ENCODE peak calls at places on chromosomes 1 and 21, in ten cellular contexts. One of them, this sample, is unnamed.

GRCh38 chr1:59057211-59057694 is 239.6 kb upstream of the FGGY start:
- DNase-seq in activated gamma-delta T cell treated with Interleukin-2 at 50 U/mL for 16 hours: no peak
- DNase-seq in D341Med: no peak
- DNase-seq in LoVo: no peak
- DNase-seq in NCI-H69: peak; percentile 31
- DNase-seq in heart left ventricle: peak; percentile 81
- DNase-seq in left lung: peak; percentile 68
- DNase-seq in stromal cell of bone marrow: peak; percentile 99
- DNase-seq in naive thymus-derived CD8-positive, alpha-beta T cell: no peak
- DNase-seq in NCI-H1092: no peak
- DNase-seq in this sample: no peak

GRCh38 chr1:36091698-36092097 is 3.0 kb downstream of the ADPRS start:
- DNase-seq in stromal cell of bone marrow: no peak
- DNase-seq in D341Med: no peak
- DNase-seq in heart left ventricle: no peak
- DNase-seq in activated gamma-delta T cell treated with Interleukin-2 at 50 U/mL for 16 hours: no peak
- DNase-seq in NCI-H69: no peak
- DNase-seq in NCI-H1092: no peak
- DNase-seq in naive thymus-derived CD8-positive, alpha-beta T cell: no peak
- DNase-seq in LoVo: no peak
- DNase-seq in left lung: no peak
- DNase-seq in this sample: no peak

GRCh38 chr1:52523376-52523775 is 29.5 kb downstream of the TUT4 start:
- DNase-seq in LoVo: no peak
- DNase-seq in activated gamma-delta T cell treated with Interleukin-2 at 50 U/mL for 16 hours: no peak
- DNase-seq in stromal cell of bone marrow: no peak
- DNase-seq in NCI-H69: no peak
- DNase-seq in left lung: no peak
- DNase-seq in D341Med: no peak
- DNase-seq in NCI-H1092: no peak
- DNase-seq in naive thymus-derived CD8-positive, alpha-beta T cell: no peak
- DNase-seq in heart left ventricle: no peak
- DNase-seq in this sample: no peak

GRCh38 chr1:95953005-95953404 is 719.0 kb downstream of the RWDD3 start:
- DNase-seq in activated gamma-delta T cell treated with Interleukin-2 at 50 U/mL for 16 hours: no peak
- DNase-seq in naive thymus-derived CD8-positive, alpha-beta T cell: no peak
- DNase-seq in NCI-H1092: peak; percentile 31
- DNase-seq in left lung: no peak
- DNase-seq in LoVo: no peak
- DNase-seq in stromal cell of bone marrow: no peak
- DNase-seq in NCI-H69: peak; percentile 59
- DNase-seq in D341Med: peak; percentile 34
- DNase-seq in heart left ventricle: no peak
- DNase-seq in this sample: peak; percentile 56

GRCh38 chr1:37922767-37923550 is 23.9 kb downstream of the INPP5B start:
- DNase-seq in heart left ventricle: no peak
- DNase-seq in D341Med: no peak
- DNase-seq in stromal cell of bone marrow: no peak
- DNase-seq in activated gamma-delta T cell treated with Interleukin-2 at 50 U/mL for 16 hours: peak; percentile 41
- DNase-seq in LoVo: no peak
- DNase-seq in left lung: no peak
- DNase-seq in naive thymus-derived CD8-positive, alpha-beta T cell: no peak
- DNase-seq in NCI-H1092: no peak
- DNase-seq in NCI-H69: no peak
- DNase-seq in this sample: no peak

GRCh38 chr1:177981186-177981585 is 11.3 kb upstream of the SEC16B start:
- DNase-seq in activated gamma-delta T cell treated with Interleukin-2 at 50 U/mL for 16 hours: no peak
- DNase-seq in D341Med: no peak
- DNase-seq in NCI-H69: peak; percentile 61
- DNase-seq in naive thymus-derived CD8-positive, alpha-beta T cell: no peak
- DNase-seq in left lung: no peak
- DNase-seq in NCI-H1092: no peak
- DNase-seq in LoVo: no peak
- DNase-seq in heart left ventricle: no peak
- DNase-seq in stromal cell of bone marrow: no peak
- DNase-seq in this sample: no peak

GRCh38 chr21:35508389-35508888 is 459.3 kb upstream of the RUNX1 start:
- DNase-seq in NCI-H1092: no peak
- DNase-seq in naive thymus-derived CD8-positive, alpha-beta T cell: no peak
- DNase-seq in left lung: peak; percentile 85
- DNase-seq in D341Med: no peak
- DNase-seq in LoVo: peak; percentile 16
- DNase-seq in NCI-H69: peak; percentile 55
- DNase-seq in activated gamma-delta T cell treated with Interleukin-2 at 50 U/mL for 16 hours: no peak
- DNase-seq in heart left ventricle: peak; percentile 53
- DNase-seq in stromal cell of bone marrow: peak; percentile 82
- DNase-seq in this sample: peak; percentile 74

GRCh38 chr1:83559090-83559489 is 439.8 kb downstream of the TTLL7 start:
- DNase-seq in heart left ventricle: no peak
- DNase-seq in activated gamma-delta T cell treated with Interleukin-2 at 50 U/mL for 16 hours: no peak
- DNase-seq in naive thymus-derived CD8-positive, alpha-beta T cell: no peak
- DNase-seq in LoVo: no peak
- DNase-seq in stromal cell of bone marrow: no peak
- DNase-seq in D341Med: no peak
- DNase-seq in left lung: no peak
- DNase-seq in NCI-H1092: no peak
- DNase-seq in NCI-H69: no peak
- DNase-seq in this sample: no peak

GRCh38 chr1:223776075-223776814 is 63.9 kb downstream of the CAPN2 start:
- DNase-seq in left lung: no peak
- DNase-seq in naive thymus-derived CD8-positive, alpha-beta T cell: no peak
- DNase-seq in NCI-H69: no peak
- DNase-seq in heart left ventricle: no peak
- DNase-seq in D341Med: no peak
- DNase-seq in stromal cell of bone marrow: peak; percentile 31
- DNase-seq in LoVo: peak; percentile 34
- DNase-seq in activated gamma-delta T cell treated with Interleukin-2 at 50 U/mL for 16 hours: peak; percentile 17
- DNase-seq in NCI-H1092: no peak
- DNase-seq in this sample: no peak

GRCh38 chr1:159068877-159069276 is 7.7 kb downstream of the AIM2 start:
- DNase-seq in D341Med: no peak
- DNase-seq in stromal cell of bone marrow: peak; percentile 30
- DNase-seq in NCI-H1092: no peak
- DNase-seq in naive thymus-derived CD8-positive, alpha-beta T cell: no peak
- DNase-seq in NCI-H69: no peak
- DNase-seq in activated gamma-delta T cell treated with Interleukin-2 at 50 U/mL for 16 hours: no peak
- DNase-seq in left lung: no peak
- DNase-seq in heart left ventricle: no peak
- DNase-seq in LoVo: no peak
- DNase-seq in this sample: no peak

GRCh38 chr1:235011599-235012435 is 116.8 kb downstream of the TOMM20 start:
- DNase-seq in D341Med: no peak
- DNase-seq in activated gamma-delta T cell treated with Interleukin-2 at 50 U/mL for 16 hours: peak; percentile 92
- DNase-seq in NCI-H69: peak; percentile 29
- DNase-seq in NCI-H1092: no peak
- DNase-seq in heart left ventricle: peak; percentile 72
- DNase-seq in left lung: peak; percentile 84
- DNase-seq in LoVo: peak; percentile 78
- DNase-seq in stromal cell of bone marrow: peak; percentile 96
- DNase-seq in naive thymus-derived CD8-positive, alpha-beta T cell: peak; percentile 67
- DNase-seq in this sample: no peak

GRCh38 chr1:48823161-48823560 is 46.5 kb upstream of the BEND5 start:
- DNase-seq in left lung: peak; percentile 38
- DNase-seq in naive thymus-derived CD8-positive, alpha-beta T cell: no peak
- DNase-seq in LoVo: no peak
- DNase-seq in stromal cell of bone marrow: no peak
- DNase-seq in heart left ventricle: peak; percentile 11
- DNase-seq in NCI-H1092: peak; percentile 23
- DNase-seq in D341Med: no peak
- DNase-seq in NCI-H69: peak; percentile 88
- DNase-seq in activated gamma-delta T cell treated with Interleukin-2 at 50 U/mL for 16 hours: no peak
- DNase-seq in this sample: no peak

GRCh38 chr1:192879416-192879815 is 70.6 kb downstream of the RGS2 start:
- DNase-seq in left lung: no peak
- DNase-seq in LoVo: no peak
- DNase-seq in NCI-H1092: no peak
- DNase-seq in activated gamma-delta T cell treated with Interleukin-2 at 50 U/mL for 16 hours: no peak
- DNase-seq in NCI-H69: no peak
- DNase-seq in D341Med: no peak
- DNase-seq in heart left ventricle: no peak
- DNase-seq in stromal cell of bone marrow: no peak
- DNase-seq in naive thymus-derived CD8-positive, alpha-beta T cell: no peak
- DNase-seq in this sample: no peak

GRCh38 chr1:112954945-112955677 is 885 bp downstream of the SLC16A1 start:
- DNase-seq in naive thymus-derived CD8-positive, alpha-beta T cell: peak; percentile 12
- DNase-seq in NCI-H1092: peak; percentile 30
- DNase-seq in D341Med: peak; percentile 70
- DNase-seq in heart left ventricle: peak; percentile 56
- DNase-seq in activated gamma-delta T cell treated with Interleukin-2 at 50 U/mL for 16 hours: peak; percentile 43
- DNase-seq in LoVo: peak; percentile 74
- DNase-seq in stromal cell of bone marrow: no peak
- DNase-seq in left lung: peak; percentile 54
- DNase-seq in NCI-H69: peak; percentile 77
- DNase-seq in this sample: peak; percentile 72

GRCh38 chr1:72412286-72412685 is 129.9 kb upstream of the NEGR1 start:
- DNase-seq in left lung: no peak
- DNase-seq in NCI-H1092: no peak
- DNase-seq in D341Med: no peak
- DNase-seq in naive thymus-derived CD8-positive, alpha-beta T cell: no peak
- DNase-seq in stromal cell of bone marrow: no peak
- DNase-seq in LoVo: no peak
- DNase-seq in NCI-H69: no peak
- DNase-seq in heart left ventricle: no peak
- DNase-seq in activated gamma-delta T cell treated with Interleukin-2 at 50 U/mL for 16 hours: no peak
- DNase-seq in this sample: no peak

GRCh38 chr1:161044535-161044907 is 1.3 kb downstream of the USF1 start:
- DNase-seq in D341Med: no peak
- DNase-seq in NCI-H1092: no peak
- DNase-seq in NCI-H69: no peak
- DNase-seq in stromal cell of bone marrow: no peak
- DNase-seq in heart left ventricle: no peak
- DNase-seq in left lung: no peak
- DNase-seq in activated gamma-delta T cell treated with Interleukin-2 at 50 U/mL for 16 hours: no peak
- DNase-seq in LoVo: no peak
- DNase-seq in naive thymus-derived CD8-positive, alpha-beta T cell: no peak
- DNase-seq in this sample: no peak

GRCh38 chr1:196372896-196373536 is 235.2 kb downstream of the KCNT2 start:
- DNase-seq in NCI-H69: peak; percentile 53
- DNase-seq in heart left ventricle: no peak
- DNase-seq in LoVo: peak; percentile 39
- DNase-seq in activated gamma-delta T cell treated with Interleukin-2 at 50 U/mL for 16 hours: no peak
- DNase-seq in D341Med: peak; percentile 21
- DNase-seq in NCI-H1092: no peak
- DNase-seq in naive thymus-derived CD8-positive, alpha-beta T cell: no peak
- DNase-seq in left lung: no peak
- DNase-seq in stromal cell of bone marrow: no peak
- DNase-seq in this sample: peak; percentile 23

GRCh38 chr21:16708431-16708830 is 804.4 kb upstream of the CXADR start:
- DNase-seq in NCI-H1092: no peak
- DNase-seq in D341Med: no peak
- DNase-seq in activated gamma-delta T cell treated with Interleukin-2 at 50 U/mL for 16 hours: no peak
- DNase-seq in heart left ventricle: no peak
- DNase-seq in left lung: no peak
- DNase-seq in naive thymus-derived CD8-positive, alpha-beta T cell: no peak
- DNase-seq in stromal cell of bone marrow: no peak
- DNase-seq in LoVo: no peak
- DNase-seq in NCI-H69: no peak
- DNase-seq in this sample: no peak

GRCh38 chr1:24018611-24019580 is 38.8 kb upstream of the SRSF10 start:
- DNase-seq in naive thymus-derived CD8-positive, alpha-beta T cell: no peak
- DNase-seq in left lung: peak; percentile 90
- DNase-seq in activated gamma-delta T cell treated with Interleukin-2 at 50 U/mL for 16 hours: no peak
- DNase-seq in heart left ventricle: peak; percentile 98
- DNase-seq in NCI-H69: no peak
- DNase-seq in NCI-H1092: no peak
- DNase-seq in D341Med: no peak
- DNase-seq in stromal cell of bone marrow: peak; percentile 99
- DNase-seq in LoVo: peak; percentile 99
- DNase-seq in this sample: peak; percentile 10

GRCh38 chr1:108079550-108079949 is 114.6 kb upstream of the VAV3 start:
- DNase-seq in left lung: no peak
- DNase-seq in heart left ventricle: no peak
- DNase-seq in D341Med: no peak
- DNase-seq in stromal cell of bone marrow: no peak
- DNase-seq in NCI-H69: no peak
- DNase-seq in naive thymus-derived CD8-positive, alpha-beta T cell: peak; percentile 15
- DNase-seq in NCI-H1092: no peak
- DNase-seq in LoVo: no peak
- DNase-seq in activated gamma-delta T cell treated with Interleukin-2 at 50 U/mL for 16 hours: peak; percentile 52
- DNase-seq in this sample: no peak

GRCh38 chr21:39397651-39398385 is 47.8 kb downstream of the LCA5L start:
- DNase-seq in heart left ventricle: no peak
- DNase-seq in activated gamma-delta T cell treated with Interleukin-2 at 50 U/mL for 16 hours: no peak
- DNase-seq in stromal cell of bone marrow: no peak
- DNase-seq in LoVo: no peak
- DNase-seq in D341Med: no peak
- DNase-seq in NCI-H1092: no peak
- DNase-seq in left lung: no peak
- DNase-seq in naive thymus-derived CD8-positive, alpha-beta T cell: no peak
- DNase-seq in NCI-H69: no peak
- DNase-seq in this sample: no peak

GRCh38 chr1:182238421-182238820 is 153.2 kb downstream of the GLUL start:
- DNase-seq in NCI-H69: no peak
- DNase-seq in LoVo: no peak
- DNase-seq in NCI-H1092: no peak
- DNase-seq in heart left ventricle: no peak
- DNase-seq in left lung: no peak
- DNase-seq in D341Med: no peak
- DNase-seq in activated gamma-delta T cell treated with Interleukin-2 at 50 U/mL for 16 hours: no peak
- DNase-seq in naive thymus-derived CD8-positive, alpha-beta T cell: no peak
- DNase-seq in stromal cell of bone marrow: no peak
- DNase-seq in this sample: no peak

GRCh38 chr1:27395441-27396195 is 3.2 kb downstream of the GPR3 start:
- DNase-seq in NCI-H1092: peak; percentile 52
- DNase-seq in D341Med: peak; percentile 87
- DNase-seq in stromal cell of bone marrow: no peak
- DNase-seq in naive thymus-derived CD8-positive, alpha-beta T cell: peak; percentile 70
- DNase-seq in activated gamma-delta T cell treated with Interleukin-2 at 50 U/mL for 16 hours: peak; percentile 75
- DNase-seq in heart left ventricle: peak; percentile 68
- DNase-seq in NCI-H69: peak; percentile 68
- DNase-seq in LoVo: peak; percentile 66
- DNase-seq in left lung: peak; percentile 71
- DNase-seq in this sample: peak; percentile 73

GRCh38 chr1:224266105-224266935 is 63.7 kb downstream of the NVL start:
- DNase-seq in D341Med: no peak
- DNase-seq in stromal cell of bone marrow: no peak
- DNase-seq in left lung: no peak
- DNase-seq in LoVo: no peak
- DNase-seq in NCI-H1092: no peak
- DNase-seq in heart left ventricle: no peak
- DNase-seq in naive thymus-derived CD8-positive, alpha-beta T cell: no peak
- DNase-seq in NCI-H69: no peak
- DNase-seq in activated gamma-delta T cell treated with Interleukin-2 at 50 U/mL for 16 hours: no peak
- DNase-seq in this sample: no peak

GRCh38 chr21:39854572-39854971 is 12.7 kb upstream of the PCP4 start:
- DNase-seq in NCI-H1092: no peak
- DNase-seq in heart left ventricle: no peak
- DNase-seq in activated gamma-delta T cell treated with Interleukin-2 at 50 U/mL for 16 hours: no peak
- DNase-seq in stromal cell of bone marrow: no peak
- DNase-seq in LoVo: no peak
- DNase-seq in NCI-H69: no peak
- DNase-seq in left lung: no peak
- DNase-seq in naive thymus-derived CD8-positive, alpha-beta T cell: no peak
- DNase-seq in D341Med: no peak
- DNase-seq in this sample: no peak

GRCh38 chr1:172397221-172397620 is 23.3 kb upstream of the C1orf105 start:
- DNase-seq in stromal cell of bone marrow: no peak
- DNase-seq in left lung: no peak
- DNase-seq in heart left ventricle: no peak
- DNase-seq in NCI-H1092: no peak
- DNase-seq in activated gamma-delta T cell treated with Interleukin-2 at 50 U/mL for 16 hours: no peak
- DNase-seq in LoVo: no peak
- DNase-seq in D341Med: no peak
- DNase-seq in NCI-H69: peak; percentile 9
- DNase-seq in naive thymus-derived CD8-positive, alpha-beta T cell: no peak
- DNase-seq in this sample: no peak

GRCh38 chr1:3530086-3530930 is 75.8 kb downstream of the ARHGEF16 start:
- DNase-seq in activated gamma-delta T cell treated with Interleukin-2 at 50 U/mL for 16 hours: no peak
- DNase-seq in left lung: no peak
- DNase-seq in stromal cell of bone marrow: no peak
- DNase-seq in NCI-H1092: no peak
- DNase-seq in NCI-H69: peak; percentile 46
- DNase-seq in heart left ventricle: no peak
- DNase-seq in LoVo: peak; percentile 7
- DNase-seq in D341Med: no peak
- DNase-seq in naive thymus-derived CD8-positive, alpha-beta T cell: no peak
- DNase-seq in this sample: peak; percentile 82

GRCh38 chr1:108551157-108551862 is 8.6 kb upstream of the EEIG2 start:
- DNase-seq in NCI-H69: no peak
- DNase-seq in left lung: no peak
- DNase-seq in NCI-H1092: no peak
- DNase-seq in D341Med: no peak
- DNase-seq in LoVo: no peak
- DNase-seq in stromal cell of bone marrow: no peak
- DNase-seq in naive thymus-derived CD8-positive, alpha-beta T cell: no peak
- DNase-seq in activated gamma-delta T cell treated with Interleukin-2 at 50 U/mL for 16 hours: no peak
- DNase-seq in heart left ventricle: no peak
- DNase-seq in this sample: no peak

This sample was measured in NCI-H526.